ENCODE peak calls at places on chromosomes 4 and X, in eight cellular contexts. M, E, G, W, P, S, K and D are unnamed samples.

GRCh38 chr4:60794372-60794771 is 405.8 kb upstream of the ADGRL3 start:
- DNase-seq in P (no peak), S (no peak), G (no peak), K (no peak), M (no peak), E (no peak), W (no peak), D (no peak)

GRCh38 chrX:110188701-110189558 is 129.0 kb downstream of the AMMECR1 start:
- DNase-seq in E (no peak), M (no peak), K (no peak), P (no peak), S (no peak), W (no peak), G (no peak), D (no peak)

GRCh38 chr4:59553063-59553738 is 1646.9 kb upstream of the ADGRL3 start:
- DNase-seq in P (no peak), G (peak; percentile 64), E (peak; percentile 29), K (peak; percentile 50), W (peak; percentile 14), M (no peak), S (peak; percentile 42), D (no peak)

GRCh38 chr4:74598611-74599325 is 153.8 kb downstream of the AREG start:
- DNase-seq in P (no peak), W (no peak), K (no peak), M (no peak), E (no peak), G (no peak), S (no peak), D (no peak)

GRCh38 chr4:10006236-10006603 is 15.1 kb downstream of the SLC2A9 start:
- DNase-seq in W (peak; percentile 69), P (no peak), G (peak; percentile 83), K (peak; percentile 72), S (peak; percentile 76), M (no peak), E (no peak), D (no peak)

GRCh38 chr4:105637409-105638258 is 70.9 kb downstream of the INTS12 start:
- DNase-seq in G (peak; percentile 10), P (no peak), M (peak; percentile 77), S (peak; percentile 29), K (no peak), E (no peak), W (peak; percentile 44), D (no peak)

GRCh38 chr4:41103657-41104056 is 110.7 kb downstream of the APBB2 start:
- DNase-seq in K (no peak), W (peak; percentile 22), M (no peak), E (no peak), P (no peak), G (no peak), S (no peak), D (no peak)

GRCh38 chr4:55838952-55839351 is 14.5 kb upstream of the EXOC1 start:
- DNase-seq in M (no peak), S (no peak), E (no peak), W (no peak), K (no peak), G (no peak), P (no peak), D (no peak)

GRCh38 chr4:39706334-39706733 is 8.4 kb downstream of the UBE2K start:
- DNase-seq in S (peak; percentile 72), M (no peak), E (no peak), K (peak; percentile 35), W (peak; percentile 87), P (no peak), G (peak; percentile 94), D (no peak)

GRCh38 chr4:135319685-135320084 is 1118.1 kb upstream of the PABPC4L start:
- DNase-seq in G (no peak), K (no peak), M (no peak), P (no peak), E (no peak), W (no peak), S (peak; percentile 52), D (no peak)

GRCh38 chr4:168408620-168409019 is 71.7 kb downstream of the DDX60L start:
- DNase-seq in K (peak; percentile 83), G (peak; percentile 98), S (peak; percentile 91), W (peak; percentile 98), P (no peak), M (peak; percentile 75), E (peak; percentile 51), D (no peak)

GRCh38 chrX:120452131-120452530 is 17.0 kb downstream of the LAMP2 start:
- DNase-seq in M (no peak), K (peak; percentile 39), S (no peak), E (no peak), P (no peak), G (peak; percentile 67), W (peak; percentile 52), D (no peak)

GRCh38 chrX:11753668-11754067 is 4.4 kb upstream of the MSL3 start:
- DNase-seq in M (no peak), K (no peak), P (no peak), G (no peak), W (no peak), S (no peak), E (no peak), D (no peak)

GRCh38 chr4:106603471-106603870 is 234.9 kb upstream of the GIMD1 start:
- DNase-seq in W (no peak), G (no peak), E (no peak), S (no peak), P (no peak), K (no peak), M (no peak), D (no peak)

GRCh38 chrX:123803331-123803983 is 56.4 kb upstream of the XIAP start:
- DNase-seq in K (peak; percentile 52), W (peak; percentile 83), M (no peak), G (peak; percentile 84), P (no peak), E (peak; percentile 20), S (peak; percentile 79), D (no peak)

GRCh38 chr4:99886146-99886545 is 8.1 kb downstream of the LAMTOR3 start:
- DNase-seq in K (no peak), G (peak; percentile 60), S (no peak), W (peak; percentile 65), P (no peak), E (no peak), M (no peak), D (no peak)

GRCh38 chrX:136694491-136695087 is 46.6 kb downstream of the CD40LG start:
- DNase-seq in W (peak; percentile 60), K (peak; percentile 68), G (peak; percentile 66), M (no peak), E (peak; percentile 5), P (no peak), S (peak; percentile 11), D (no peak)

GRCh38 chrX:134236690-134237362 is at the start of gene CCDC160:
- DNase-seq in S (no peak), E (peak; percentile 6), K (peak; percentile 9), G (peak; percentile 50), W (peak; percentile 4), P (no peak), M (no peak), D (no peak)

GRCh38 chr4:87934157-87934704 is 41.3 kb upstream of the SPP1 start:
- DNase-seq in K (no peak), P (no peak), S (no peak), E (no peak), G (no peak), M (no peak), W (no peak), D (no peak)

GRCh38 chr4:102868153-102868781 is 525 bp upstream of the CISD2 start:
- DNase-seq in P (no peak), K (no peak), E (no peak), M (peak; percentile 62), S (no peak), W (no peak), G (no peak), D (no peak)

GRCh38 chr4:100796333-100796732 is 278.5 kb upstream of the EMCN start:
- DNase-seq in E (no peak), M (no peak), S (no peak), G (no peak), W (no peak), K (no peak), P (no peak), D (no peak)

GRCh38 chr4:48698029-48698901 is 81.8 kb downstream of the FRYL start:
- DNase-seq in G (peak; percentile 91), S (peak; percentile 99), K (peak; percentile 53), W (peak; percentile 91), P (no peak), E (peak; percentile 56), M (peak; percentile 74), D (no peak)

GRCh38 chr4:179664628-179665027 is 2222.4 kb upstream of the AGA start:
- DNase-seq in K (no peak), S (no peak), W (no peak), G (no peak), E (no peak), P (no peak), M (no peak), D (no peak)

GRCh38 chrX:134513091-134513490 is 53.1 kb downstream of the HPRT1 start:
- DNase-seq in E (no peak), G (peak; percentile 31), M (no peak), P (no peak), W (peak; percentile 36), S (peak; percentile 60), K (no peak), D (no peak)

GRCh38 chrX:119488749-119489148 is 20.5 kb downstream of the SLC25A5 start:
- DNase-seq in M (no peak), K (peak; percentile 47), S (no peak), G (peak; percentile 71), W (peak; percentile 59), E (peak; percentile 42), P (no peak), D (peak; percentile 81)